ENCODE peak calls at places on chromosomes 3 and 15, in four cellular contexts. R, V, S and Z are unnamed samples.

GRCh38 chr15:38127306-38127731 is 125.3 kb upstream of the SPRED1 start:
- DNase-seq in R (no peak), V (no peak), S (no peak), Z (no peak)

GRCh38 chr15:51046799-51047449 is 47.8 kb downstream of the TNFAIP8L3 start:
- DNase-seq in V (no peak), S (peak; percentile 4), R (no peak), Z (peak; percentile 75)

GRCh38 chr3:39279745-39280517 is at the start of gene CX3CR1:
- DNase-seq in S (no peak), V (no peak), R (no peak), Z (no peak)

GRCh38 chr3:127790009-127790533 is 32.2 kb downstream of the MGLL start:
- DNase-seq in S (no peak), R (no peak), V (no peak), Z (no peak)

GRCh38 chr3:114022145-114022544 is 34.2 kb downstream of the CCDC191 start:
- DNase-seq in S (no peak), V (no peak), R (no peak), Z (no peak)

GRCh38 chr15:96362759-96363678 is 32.5 kb downstream of the NR2F2 start:
- DNase-seq in V (no peak), S (no peak), R (no peak), Z (no peak)

GRCh38 chr3:195468391-195468776 is 25.6 kb upstream of the ACAP2 start:
- DNase-seq in S (no peak), V (no peak), R (no peak), Z (no peak)

GRCh38 chr3:73480187-73480672 is 144.5 kb downstream of the PDZRN3 start:
- DNase-seq in R (no peak), V (no peak), S (no peak), Z (no peak)

GRCh38 chr3:194321666-194322640 is 29.2 kb downstream of the CPN2 start:
- DNase-seq in R (no peak), V (no peak), S (no peak), Z (no peak)

GRCh38 chr3:146550743-146551510 is 6.5 kb upstream of the PLSCR1 start:
- DNase-seq in S (peak; percentile 79), R (peak; percentile 68), V (no peak), Z (peak; percentile 68)

GRCh38 chr3:150249776-150250175 is 158.3 kb upstream of the TSC22D2 start:
- DNase-seq in S (no peak), V (no peak), R (no peak), Z (no peak)

GRCh38 chr15:100932676-100933348 is 13.7 kb downstream of the LRRK1 start:
- DNase-seq in R (no peak), V (no peak), S (no peak), Z (no peak)

GRCh38 chr15:89442671-89443307 is 53.6 kb downstream of the RHCG start:
- DNase-seq in S (no peak), V (peak; percentile 25), R (peak; percentile 61), Z (no peak)

GRCh38 chr3:196519738-196520122 is 4.6 kb upstream of the SMCO1 start:
- DNase-seq in S (no peak), R (no peak), V (no peak), Z (no peak)

GRCh38 chr3:58835075-58835474 is 168.5 kb upstream of the FAM3D start:
- DNase-seq in S (no peak), R (no peak), V (no peak), Z (peak; percentile 20)

GRCh38 chr15:62089616-62090015 is 22.8 kb downstream of the C2CD4A start:
- DNase-seq in S (no peak), R (no peak), V (no peak), Z (no peak)

GRCh38 chr15:71097890-71098289 is 17.4 kb upstream of the THSD4 start:
- DNase-seq in V (no peak), R (no peak), S (no peak), Z (no peak)

GRCh38 chr15:66849393-66849745 is 147.3 kb downstream of the SMAD6 start:
- DNase-seq in S (no peak), R (no peak), V (no peak), Z (no peak)

GRCh38 chr3:115401891-115402501 is 221.3 kb upstream of the GAP43 start:
- DNase-seq in R (no peak), V (no peak), S (peak; percentile 33), Z (peak; percentile 46)

GRCh38 chr15:59439571-59439970 is 1.6 kb downstream of the FAM81A start:
- DNase-seq in V (no peak), R (no peak), S (no peak), Z (no peak)